ENCODE peak calls at places on chromosomes 5 and 9, in seven cellular contexts. M is cardiac fibroblast; P is LNCaP clone FGC; F is psoas muscle; S is IMR-90; D is CD8-positive, alpha-beta T cell; X is breast epithelium. B is an unnamed sample.

GRCh38 chr9:93949694-93950449 is 5.3 kb downstream of the BARX1 start:
- DNase-seq in F (no peak), P (no peak), S (no peak), X (no peak), D (no peak), M (no peak), B (no peak)

GRCh38 chr9:33722359-33722675 is 73.0 kb upstream of the PRSS3 start:
- DNase-seq in S (no peak), P (no peak), D (no peak), M (no peak), X (no peak), F (no peak), B (no peak)

GRCh38 chr5:67610191-67610912 is 413.8 kb upstream of the CD180 start:
- DNase-seq in F (no peak), D (no peak), M (no peak), X (no peak), P (no peak), S (no peak), B (no peak)

GRCh38 chr9:114207034-114207815 is 51.9 kb downstream of the COL27A1 start:
- DNase-seq in P (no peak), X (no peak), F (peak; percentile 81), M (peak; percentile 16), S (peak; percentile 51), D (no peak), B (no peak)

GRCh38 chr5:124737651-124738050 is 8.8 kb downstream of the ZNF608 start:
- DNase-seq in D (no peak), X (no peak), F (no peak), S (no peak), M (no peak), P (no peak), B (no peak)

GRCh38 chr5:181261320-181262085 is 560 bp upstream of the TRIM52 start:
- DNase-seq in F (peak; percentile 74), X (no peak), S (peak; percentile 50), D (peak; percentile 78), P (no peak), M (peak; percentile 78), B (peak; percentile 75)

GRCh38 chr5:33905381-33905780 is 13.6 kb upstream of the ADAMTS12 start:
- DNase-seq in D (no peak), X (no peak), P (no peak), S (peak; percentile 49), F (no peak), M (no peak), B (no peak)

GRCh38 chr9:114288233-114289051 is 34.5 kb upstream of the ORM1 start:
- DNase-seq in S (peak; percentile 86), M (peak; percentile 40), X (peak; percentile 52), P (no peak), D (no peak), F (peak; percentile 4), B (no peak)

GRCh38 chr5:64295100-64295499 is 129.5 kb downstream of the RNF180 start:
- DNase-seq in F (no peak), P (no peak), D (no peak), X (no peak), S (no peak), M (no peak), B (no peak)

GRCh38 chr9:89699646-89700045 is 94.8 kb downstream of the GADD45G start:
- DNase-seq in S (no peak), P (no peak), X (no peak), M (no peak), D (no peak), F (no peak), B (no peak)

GRCh38 chr5:129384736-129385135 is 75.4 kb upstream of the ADAMTS19 start:
- DNase-seq in P (no peak), S (no peak), M (peak; percentile 22), D (no peak), X (no peak), F (no peak), B (no peak)

GRCh38 chr9:4614627-4615026 is 47.5 kb upstream of the PLPP6 start:
- DNase-seq in F (no peak), P (no peak), D (no peak), S (no peak), X (no peak), M (no peak), B (no peak)

GRCh38 chr9:95148121-95148520 is 169.4 kb downstream of the FANCC start:
- DNase-seq in M (no peak), D (no peak), S (no peak), P (no peak), F (no peak), X (no peak), B (no peak)

GRCh38 chr9:98378206-98379193 is 123.1 kb upstream of the TBC1D2 start:
- DNase-seq in F (no peak), S (peak; percentile 33), P (no peak), M (peak; percentile 72), X (no peak), D (no peak), B (no peak)

GRCh38 chr5:112968411-112969106 is 8.0 kb upstream of the DCP2 start:
- DNase-seq in S (peak; percentile 68), F (no peak), P (no peak), X (no peak), D (no peak), M (no peak), B (no peak)

GRCh38 chr9:115642285-115642684 is 511.3 kb upstream of the PAPPA start:
- DNase-seq in F (no peak), X (no peak), P (no peak), S (peak; percentile 86), D (no peak), M (peak; percentile 36), B (no peak)

GRCh38 chr9:93091453-93092081 is 4.5 kb upstream of the CARD19 start:
- DNase-seq in D (peak; percentile 59), X (peak; percentile 61), M (peak; percentile 94), P (no peak), S (peak; percentile 90), F (no peak), B (no peak)

GRCh38 chr5:81164936-81165335 is 68.2 kb upstream of the CKMT2 start:
- DNase-seq in F (no peak), D (no peak), M (peak; percentile 19), X (no peak), S (peak; percentile 35), P (no peak), B (no peak)

GRCh38 chr5:114700823-114701222 is 339.0 kb downstream of the KCNN2 start:
- DNase-seq in F (no peak), P (no peak), M (no peak), S (no peak), D (no peak), X (no peak), B (no peak)

GRCh38 chr5:114702111-114702510 is 340.2 kb downstream of the KCNN2 start:
- DNase-seq in F (no peak), M (no peak), S (no peak), X (no peak), D (no peak), P (peak; percentile 90), B (no peak)

GRCh38 chr5:114702731-114703130 is 340.9 kb downstream of the KCNN2 start:
- DNase-seq in D (no peak), M (no peak), P (peak; percentile 99), X (no peak), S (no peak), F (no peak), B (no peak)
- TF ChIP-seq CTCF in D (no peak), M (no peak), P (no peak), X (no peak), S (no peak), F (no peak), B (no peak)

GRCh38 chr5:151082274-151082902 is 1.6 kb upstream of the TNIP1 start:
- DNase-seq in F (no peak), S (peak; percentile 37), P (no peak), M (no peak), D (no peak), X (no peak), B (no peak)
- TF ChIP-seq CTCF in F (peak; percentile 35), S (peak; percentile 36), P (no peak), M (peak; percentile 47), D (no peak), X (peak; percentile 25), B (no peak)

DNA sequence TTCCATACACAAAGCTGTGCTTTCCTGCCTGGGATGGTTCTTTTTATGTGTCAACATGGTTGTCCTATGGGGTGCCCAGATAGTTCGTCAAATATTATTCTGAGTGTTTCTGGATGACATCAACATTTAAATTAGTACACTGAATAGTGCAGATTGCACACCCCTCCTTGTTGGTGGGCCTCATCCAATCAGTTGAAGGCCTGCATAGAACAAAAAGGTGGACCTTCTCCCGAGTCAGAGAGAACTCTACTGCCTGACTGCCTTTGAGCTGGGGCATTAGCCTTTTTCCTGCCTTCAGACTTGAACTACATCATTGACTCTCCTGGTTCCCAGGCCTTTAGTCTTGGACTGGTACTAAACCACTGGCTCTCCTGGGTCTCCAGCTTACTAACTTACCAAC is 80.4 kb downstream of the SHB start:
- DNase-seq in D (no peak), P (no peak), S (no peak), X (no peak), M (no peak), F (no peak), B (no peak)
- TF ChIP-seq CTCF in D (no peak), P (no peak), S (no peak), X (no peak), M (no peak), F (no peak), B (no peak)

GRCh38 chr5:158172005-158172404 is 313.1 kb upstream of the CLINT1 start:
- DNase-seq in S (no peak), F (no peak), X (no peak), P (no peak), D (no peak), M (no peak), B (no peak)

GRCh38 chr5:158174918-158175663 is 316.1 kb upstream of the CLINT1 start:
- DNase-seq in F (peak; percentile 67), S (peak; percentile 56), D (peak; percentile 46), M (peak; percentile 78), P (no peak), X (no peak), B (peak; percentile 65)

GRCh38 chr5:158180407-158180806 is 321.5 kb upstream of the CLINT1 start:
- DNase-seq in M (no peak), P (no peak), X (no peak), F (no peak), S (no peak), D (no peak), B (no peak)

GRCh38 chr5:158178535-158178934 is 319.6 kb upstream of the CLINT1 start:
- DNase-seq in M (no peak), X (no peak), F (no peak), P (no peak), S (no peak), D (no peak), B (no peak)

DNA sequence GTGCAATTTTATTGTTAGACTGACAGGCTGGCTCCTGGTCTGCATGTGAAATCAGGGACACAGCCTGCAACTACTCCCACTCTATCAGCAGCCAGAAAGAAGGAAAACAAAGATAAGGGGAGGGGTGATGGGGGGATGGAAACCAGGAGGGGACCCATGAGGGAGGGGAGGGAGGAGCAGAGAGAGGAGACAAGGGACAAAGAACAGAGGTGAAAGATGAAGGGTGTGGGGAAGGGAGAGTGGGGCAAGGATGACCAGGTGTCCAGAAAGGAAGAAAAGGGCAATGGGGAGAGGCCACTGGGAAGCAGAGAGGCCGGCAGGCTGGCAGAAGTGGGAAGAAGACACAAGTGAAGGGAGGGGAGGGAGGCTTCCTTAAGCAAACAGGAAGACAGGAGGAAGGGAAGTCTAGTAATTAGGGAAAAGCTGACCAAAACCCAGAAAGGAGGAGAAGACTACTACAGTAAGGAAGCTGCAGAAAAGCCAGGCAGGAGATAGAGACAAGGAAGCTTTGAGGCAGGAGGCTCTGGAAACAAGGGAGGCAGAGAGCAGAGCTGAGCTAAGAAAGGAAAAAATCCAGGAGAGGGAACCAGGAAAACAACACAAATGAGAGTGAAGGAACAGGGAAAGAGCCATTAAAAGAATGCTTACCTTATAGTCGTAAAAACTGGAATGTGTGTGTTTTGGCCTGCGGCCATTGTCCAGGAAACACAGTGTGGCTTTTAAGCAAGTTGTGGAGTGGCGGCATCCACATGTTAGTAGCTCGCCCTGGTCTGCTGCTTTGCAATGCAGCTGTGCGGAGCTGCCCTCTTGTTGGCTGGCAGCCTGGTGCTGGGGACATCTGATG is 316.9 kb upstream of the CLINT1 start:
- DNase-seq in D (no peak), P (peak; percentile 69), M (no peak), F (no peak), X (no peak), S (no peak), B (no peak)
- TF ChIP-seq CTCF in D (no peak), P (no peak), M (no peak), F (no peak), X (no peak), S (no peak), B (no peak)

B was measured in lung.